ENCODE peak calls at places on chromosomes 4 and X, in four cellular contexts. I is endothelial cell of umbilical vein, D is mammary epithelial cell, P is Caco-2. X is an unnamed sample. For H3K27me3 and H3K4me1, the result is how much of the 10 kb centered on the place peaks cover.

GRCh38 chr4:53130896-53131561 is 234.8 kb downstream of the SCFD2 start:
- DNase-seq in I (no peak), D (no peak), P (no peak), X (no peak)

GRCh38 chrX:3548743-3549441 is 164.6 kb downstream of the PRKX start:
- DNase-seq in I (peak), D (peak), P (no peak), X (no peak)

GRCh38 chr4:55507612-55508011 is 39.1 kb downstream of the CLOCK start:
- DNase-seq in I (no peak), D (no peak), P (no peak), X (no peak)

GRCh38 chr4:183098723-183099536 is at the start of gene WWC2:
- DNase-seq in I (peak), D (peak), P (peak), X (peak)

GRCh38 chr4:16692021-16692420 is 206.4 kb downstream of the LDB2 start:
- DNase-seq in I (no peak), D (no peak), P (no peak), X (no peak)

GRCh38 chrX:26649534-26649933 is 433.6 kb downstream of the MAGEB5 start:
- DNase-seq in I (no peak), D (peak), P (no peak), X (peak)

GRCh38 chr4:1010522-1011021 is 854 bp upstream of the FGFRL1 start:
- DNase-seq in I (peak), D (peak), P (peak), X (no peak)

GRCh38 chr4:147985376-147985775 is 253.5 kb downstream of the ARHGAP10 start:
- DNase-seq in I (no peak), D (no peak), P (no peak), X (no peak)

GRCh38 chrX:637660-638481 is 7.3 kb downstream of the SHOX start:
- DNase-seq in I (no peak), D (no peak), P (no peak), X (no peak)
- H3K27me3 ChIP-seq in I (under half), D (under half), P (under half), X (half or more)

GRCh38 chr4:118923891-118924290 is 35.2 kb downstream of the SYNPO2 start:
- DNase-seq in I (no peak), D (no peak), P (no peak), X (no peak)

GRCh38 chr4:118931791-118932190 is 43.1 kb downstream of the SYNPO2 start:
- DNase-seq in I (no peak), D (no peak), P (no peak), X (no peak)

GRCh38 chr4:118927976-118928375 is 39.3 kb downstream of the SYNPO2 start:
- DNase-seq in I (no peak), D (no peak), P (no peak), X (no peak)
- H3K4me1 ChIP-seq in I (under half), D (under half), P (under half), X (under half)

GRCh38 chrX:131746491-131746968 is 202.7 kb downstream of the OR13H1 start:
- DNase-seq in I (no peak), D (peak), P (peak), X (no peak)

GRCh38 chrX:131745942-131746489 is 202.1 kb downstream of the OR13H1 start:
- DNase-seq in I (no peak), D (no peak), P (no peak), X (no peak)

GRCh38 chrX:131752493-131753198 is 208.8 kb downstream of the OR13H1 start:
- DNase-seq in I (no peak), D (peak), P (no peak), X (no peak)

GRCh38 chrX:131747173-131747572 is 203.3 kb downstream of the OR13H1 start:
- DNase-seq in I (no peak), D (peak), P (no peak), X (no peak)
- H3K4me3 ChIP-seq in I (no peak), D (peak), P (no peak), X (no peak)

GRCh38 chrX:15437724-15438123 is 53.5 kb upstream of the VEGFD start:
- DNase-seq in I (no peak), D (no peak), P (no peak), X (no peak)
- H3K27me3 ChIP-seq in I (under half), D (under half), P (under half), X (under half)

DNA sequence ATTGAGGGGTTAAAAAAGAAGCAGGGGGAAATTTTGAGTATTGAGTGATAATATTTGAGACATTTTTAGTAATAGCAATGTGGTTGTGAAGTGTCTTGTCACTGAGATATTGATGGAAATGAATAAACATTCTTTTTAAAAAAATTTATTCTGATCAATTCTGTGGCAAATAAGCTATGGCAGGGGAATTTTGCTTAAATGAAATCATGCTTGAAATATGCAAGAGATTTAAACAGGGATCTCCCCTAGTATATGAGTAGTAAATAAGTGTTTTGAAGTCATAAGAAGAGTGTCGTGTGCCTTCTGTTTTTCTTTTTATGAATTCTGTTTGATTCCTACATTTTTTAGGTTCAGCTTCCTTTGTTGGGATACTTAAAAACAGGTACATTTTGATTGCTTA is 23.2 kb downstream of the IL15 start:
- DNase-seq in I (no peak), D (no peak), P (no peak), X (no peak)
- H3K4me1 ChIP-seq in I (under half), D (under half), P (under half), X (under half)

DNA sequence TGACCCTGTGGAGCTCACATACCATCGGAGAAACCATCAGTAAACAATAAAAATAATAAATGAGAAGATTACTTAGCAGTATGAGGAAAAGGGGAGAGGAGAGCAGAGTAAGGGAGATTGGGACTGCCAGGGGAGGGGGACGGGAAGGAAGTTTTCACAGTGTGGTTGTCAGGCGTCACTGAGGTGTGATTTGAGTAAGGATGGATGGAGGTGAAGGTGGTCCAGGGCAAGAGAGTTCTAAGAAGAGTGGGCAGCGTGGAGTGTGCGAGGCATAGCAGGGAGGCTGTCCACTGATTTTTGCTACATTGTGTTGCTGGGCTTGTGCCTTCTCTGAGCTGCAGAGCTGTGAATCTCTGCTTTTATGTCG is 119.1 kb downstream of the HPGD start:
- DNase-seq in I (no peak), D (no peak), P (no peak), X (no peak)
- H3K4me3 ChIP-seq in I (no peak), D (no peak), P (no peak), X (no peak)

GRCh38 chr4:185020863-185021761 is 2.8 kb downstream of the HELT start:
- DNase-seq in I (no peak), D (peak), P (no peak), X (no peak)
- H3K27me3 ChIP-seq in I (half or more), D (half or more), P (under half), X (half or more)

X was measured in iPS DF 6.9.